ENCODE peak calls at places on chromosomes 11 and 22, in seven cellular contexts. F is cardiac muscle cell, N is left ventricle myocardium inferior, P is colonic mucosa, E is tibial artery, D is K562, H is AG04450. B is an unnamed sample.

GRCh38 chr22:31272522-31273446 is 19.5 kb downstream of the PIK3IP1 start:
- DNase-seq in D (peak; percentile 59), E (peak; percentile 77), F (peak; percentile 75), P (peak; percentile 70), N (no peak), H (peak; percentile 32), B (peak; percentile 82)

GRCh38 chr11:111631666-111632039 is 29.4 kb downstream of the SIK2 start:
- DNase-seq in H (peak; percentile 53), P (no peak), D (no peak), F (peak; percentile 74), N (no peak), E (no peak), B (peak; percentile 79)

GRCh38 chr22:45058622-45058912 is 48.8 kb upstream of the PHF21B start:
- DNase-seq in E (no peak), F (no peak), P (no peak), N (no peak), D (no peak), H (no peak), B (no peak)

GRCh38 chr11:45289369-45289768 is 3.2 kb upstream of the SYT13 start:
- DNase-seq in D (no peak), E (no peak), F (peak; percentile 56), P (no peak), H (peak; percentile 11), N (no peak), B (peak; percentile 57)

GRCh38 chr11:62713343-62713742 is 5.9 kb downstream of the GNG3 start:
- DNase-seq in N (no peak), H (no peak), E (peak; percentile 54), F (no peak), D (peak; percentile 67), P (peak; percentile 63), B (no peak)

GRCh38 chr22:49553518-49554295 is 274.0 kb downstream of the BRD1 start:
- DNase-seq in F (no peak), H (no peak), E (peak; percentile 51), D (no peak), P (no peak), N (no peak), B (no peak)

GRCh38 chr22:16563555-16564520 is 28.8 kb downstream of the CCT8L2 start:
- DNase-seq in H (no peak), P (no peak), F (no peak), N (no peak), D (no peak), E (no peak), B (no peak)

GRCh38 chr22:49975543-49976389 is 15.2 kb downstream of the PIM3 start:
- DNase-seq in D (peak; percentile 55), E (peak; percentile 63), N (peak; percentile 12), P (peak; percentile 47), F (peak; percentile 33), H (no peak), B (no peak)

GRCh38 chr11:111846640-111847039 is 24.7 kb downstream of the ALG9 start:
- DNase-seq in E (no peak), H (peak; percentile 63), D (no peak), P (no peak), N (no peak), F (peak; percentile 75), B (peak; percentile 75)

GRCh38 chr11:102387056-102387781 is 40.2 kb downstream of the BIRC2 start:
- DNase-seq in N (no peak), H (no peak), F (no peak), D (no peak), P (no peak), E (no peak), B (no peak)

GRCh38 chr22:30875481-30876215 is 92.9 kb downstream of the MORC2 start:
- DNase-seq in F (no peak), E (peak; percentile 62), H (no peak), D (no peak), P (no peak), N (peak; percentile 76), B (no peak)

GRCh38 chr11:34052608-34053160 is 1.2 kb downstream of the CAPRIN1 start:
- DNase-seq in E (peak; percentile 70), H (no peak), P (peak; percentile 42), D (peak; percentile 47), F (no peak), N (peak; percentile 21), B (no peak)

GRCh38 chr11:109371444-109372176 is 50.4 kb upstream of the C11orf87 start:
- DNase-seq in F (peak; percentile 14), N (no peak), H (no peak), E (no peak), D (no peak), P (no peak), B (peak; percentile 60)

GRCh38 chr11:19723572-19724342 is 11.1 kb downstream of the NAV2 start:
- DNase-seq in F (peak; percentile 21), N (no peak), P (no peak), E (peak; percentile 83), D (no peak), H (no peak), B (peak; percentile 27)

GRCh38 chr11:104163100-104164027 is 583 bp downstream of the PDGFD start:
- DNase-seq in P (peak; percentile 25), D (no peak), E (peak; percentile 66), N (peak; percentile 41), F (peak; percentile 52), H (no peak), B (peak; percentile 44)

GRCh38 chr11:16738949-16739262 is 459 bp downstream of the C11orf58 start:
- DNase-seq in H (no peak), E (no peak), F (no peak), N (no peak), P (no peak), D (no peak), B (no peak)

GRCh38 chr11:107696140-107696539 is 15.7 kb downstream of the SLN start:
- DNase-seq in N (no peak), E (no peak), P (no peak), D (no peak), H (peak; percentile 78), F (peak; percentile 93), B (peak; percentile 91)

GRCh38 chr11:90241414-90241813 is 18.6 kb upstream of the CHORDC1 start:
- DNase-seq in N (no peak), E (no peak), F (no peak), P (no peak), D (peak; percentile 80), H (no peak), B (no peak)

GRCh38 chr11:9053631-9054030 is 37.8 kb downstream of the SCUBE2 start:
- DNase-seq in H (peak; percentile 6), D (no peak), P (no peak), F (peak; percentile 6), E (no peak), N (no peak), B (peak; percentile 10)

GRCh38 chr11:83409476-83409875 is 123.3 kb upstream of the CCDC90B start:
- DNase-seq in D (no peak), N (no peak), H (no peak), F (no peak), E (no peak), P (no peak), B (no peak)

GRCh38 chr11:12087075-12087775 is 23.2 kb upstream of the MICAL2 start:
- DNase-seq in N (no peak), F (peak; percentile 51), D (no peak), H (no peak), E (peak; percentile 85), P (peak; percentile 52), B (peak; percentile 68)

GRCh38 chr11:63243533-63243932 is at the start of gene SLC22A25:
- DNase-seq in H (no peak), D (no peak), N (no peak), P (no peak), F (peak; percentile 16), E (no peak), B (peak; percentile 31)

GRCh38 chr11:9664276-9665171 is 647 bp downstream of the SWAP70 start:
- DNase-seq in D (peak; percentile 25), N (peak; percentile 32), F (peak; percentile 68), H (no peak), E (peak; percentile 74), P (peak; percentile 54), B (peak; percentile 69)

GRCh38 chr11:125379565-125380343 is 116.3 kb downstream of the FEZ1 start:
- DNase-seq in N (no peak), D (no peak), F (no peak), P (no peak), E (no peak), H (no peak), B (no peak)

GRCh38 chr11:128424271-128424709 is 163.1 kb downstream of the ETS1 start:
- DNase-seq in F (peak; percentile 53), H (no peak), P (peak; percentile 45), N (peak; percentile 67), D (no peak), E (peak; percentile 80), B (peak; percentile 55)

GRCh38 chr11:133011604-133012003 is 520.7 kb downstream of the OPCML start:
- DNase-seq in H (no peak), P (no peak), N (no peak), D (no peak), E (no peak), F (no peak), B (no peak)

GRCh38 chr11:134691985-134692384 is 279.9 kb upstream of the B3GAT1 start:
- DNase-seq in D (no peak), F (no peak), E (no peak), H (no peak), P (no peak), N (no peak), B (peak; percentile 13)
- H3K4me3 ChIP-seq in D (no peak overlapping the region), F (no peak overlapping the region), E (no peak overlapping the region), H (no peak overlapping the region), P (no peak overlapping the region), N (no peak overlapping the region), B (no peak overlapping the region)

GRCh38 chr11:67240575-67241389 is 25.5 kb upstream of the GRK2 start:
- DNase-seq in N (peak; percentile 53), E (peak; percentile 81), F (peak; percentile 82), H (peak; percentile 38), P (peak; percentile 83), D (peak; percentile 80), B (peak; percentile 85)
- TF ChIP-seq CTCF in N (no peak), E (no peak), F (no peak), H (peak; percentile 8), P (no peak), D (no peak), B (no peak)

GRCh38 chr11:58923300-58923788 is 15.9 kb upstream of the GLYATL1 start:
- DNase-seq in P (peak; percentile 55), H (no peak), D (peak; percentile 41), E (no peak), F (peak; percentile 27), N (no peak), B (peak; percentile 37)
- H3K4me3 ChIP-seq in P (no peak overlapping the region), H (peak overlapping the region; percentile 18), D (no peak overlapping the region), E (no peak overlapping the region), F (no peak overlapping the region), N (no peak overlapping the region), B (peak overlapping the region; percentile 21)

DNA sequence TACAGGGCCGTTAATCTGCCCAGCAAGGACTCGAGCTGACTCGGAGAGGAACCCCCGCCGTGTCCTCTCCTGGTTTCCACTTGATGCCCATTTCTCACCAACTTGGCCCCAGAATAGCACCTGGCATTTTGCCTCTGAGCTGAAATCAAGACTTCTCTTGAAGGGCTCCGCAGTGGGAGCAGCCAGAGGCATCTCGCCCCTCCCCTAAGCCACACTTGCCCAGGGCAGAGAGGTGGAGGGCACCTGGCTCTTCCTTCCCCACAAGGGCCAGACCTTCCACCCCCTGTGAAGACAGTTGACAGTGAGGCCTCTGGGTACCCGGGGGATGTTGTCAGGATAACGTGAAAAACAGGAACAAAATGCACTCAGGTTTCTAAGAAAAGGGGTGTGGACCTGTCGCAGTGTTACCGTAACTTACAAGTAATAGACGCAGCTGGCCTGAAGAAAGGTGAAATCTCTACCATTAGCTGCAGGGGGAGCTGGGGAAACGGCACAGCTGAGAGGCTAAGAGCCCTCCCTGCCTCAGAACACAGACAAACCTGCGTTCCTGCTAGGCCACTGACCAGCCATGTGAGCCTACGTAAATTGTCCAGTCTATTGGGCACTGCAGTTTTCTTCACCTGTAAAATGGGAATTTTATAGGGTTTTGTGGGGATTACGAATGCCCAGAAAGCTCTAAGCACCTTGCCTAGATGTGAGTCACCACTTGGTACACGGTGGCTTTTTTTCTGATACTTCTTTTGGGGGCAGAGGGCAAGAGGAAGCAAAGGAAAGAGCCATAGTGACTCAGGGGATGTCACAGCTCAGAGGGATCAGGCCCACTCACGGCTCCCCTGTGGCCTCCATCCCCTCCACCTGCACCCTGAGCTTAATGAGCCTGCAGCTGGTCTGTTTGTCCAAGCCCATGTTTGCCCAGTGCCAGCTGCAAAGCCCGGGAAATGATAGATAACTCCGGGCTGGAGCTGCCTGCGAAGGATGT is 18.6 kb upstream of the CABP7 start:
- DNase-seq in P (peak; percentile 46), E (no peak), F (peak; percentile 39), N (no peak), D (peak; percentile 67), H (no peak), B (peak; percentile 25)
- TF ChIP-seq CTCF in P (no peak), E (no peak), F (peak; percentile 27), N (no peak), D (peak; percentile 55), H (peak; percentile 25), B (peak; percentile 25)